ENCODE peak calls at places on chromosomes 7 and 10, in seven cellular contexts. S is AG04450; Q is progenitor cell of endocrine pancreas; A is stimulated activated CD4-positive, alpha-beta T cell treated with anti-CD3 and anti-CD28 coated beads, Interleukin-15, amount 100 ng/mL, for 48 hours; E is astrocyte of the spinal cord; I is NCI-H2081; X is T-helper 9 cell. J is an unnamed sample.

GRCh38 chr7:76343294-76343930 is 15.4 kb downstream of the YWHAG start:
- DNase-seq in E (no peak), A (no peak), S (no peak), Q (no peak), I (no peak), X (no peak), J (no peak)

GRCh38 chr7:32611201-32611691 is 116.0 kb downstream of the AVL9 start:
- DNase-seq in X (no peak), I (no peak), E (peak), Q (no peak), A (no peak), S (no peak), J (no peak)

GRCh38 chr10:69490876-69491275 is 39.6 kb downstream of the TSPAN15 start:
- DNase-seq in X (no peak), A (no peak), E (no peak), Q (no peak), I (no peak), S (no peak), J (no peak)

GRCh38 chr10:87763086-87763861 is 54.8 kb downstream of the ATAD1 start:
- DNase-seq in A (no peak), S (no peak), E (no peak), X (no peak), Q (no peak), I (no peak), J (no peak)

GRCh38 chr10:110002801-110003523 is 4.8 kb upstream of the ADD3 start:
- DNase-seq in S (no peak), E (no peak), A (no peak), I (no peak), Q (no peak), X (no peak), J (no peak)

GRCh38 chr10:109911903-109912302 is 11.4 kb downstream of the XPNPEP1 start:
- DNase-seq in X (no peak), Q (no peak), I (no peak), E (no peak), S (no peak), A (no peak), J (no peak)

GRCh38 chr10:33697016-33697415 is 362.5 kb upstream of the NRP1 start:
- DNase-seq in I (no peak), S (no peak), X (no peak), Q (no peak), E (no peak), A (no peak), J (no peak)

GRCh38 chr10:79238606-79239005 is 108.7 kb upstream of the PPIF start:
- DNase-seq in Q (no peak), I (no peak), X (no peak), S (no peak), E (peak), A (no peak), J (no peak)

GRCh38 chr10:53841746-53842145 is 959.3 kb downstream of the PCDH15 start:
- DNase-seq in A (no peak), E (no peak), S (no peak), I (no peak), Q (no peak), X (no peak), J (no peak)

GRCh38 chr10:68471586-68472408 is at the start of gene DNA2:
- DNase-seq in X (peak), I (peak), E (peak), S (no peak), A (peak), Q (peak), J (peak)